ENCODE peak calls at places on chromosomes 4 and X, in four cellular contexts. One of them, this sample, is unnamed.

GRCh38 chr4:34422472-34422871 is 1821.8 kb downstream of the ARAP2 start:
- DNase-seq in mesendoderm: no peak
- DNase-seq in H1: no peak
- DNase-seq in H9: no peak
- DNase-seq in this sample: no peak

GRCh38 chr4:154593868-154594267 is 3.3 kb upstream of the FGA start:
- DNase-seq in H9: no peak
- DNase-seq in mesendoderm: no peak
- DNase-seq in H1: no peak
- DNase-seq in this sample: no peak

GRCh38 chr4:70721747-70722146 is at the start of gene RUFY3:
- DNase-seq in mesendoderm: no peak
- DNase-seq in H9: no peak
- DNase-seq in H1: no peak
- DNase-seq in this sample: peak; percentile 98

GRCh38 chr4:91830681-91831395 is 472.9 kb upstream of the GRID2 start:
- DNase-seq in mesendoderm: no peak
- DNase-seq in H1: no peak
- DNase-seq in H9: no peak
- DNase-seq in this sample: no peak

GRCh38 chrX:78548012-78548411 is 111.1 kb downstream of the RTL3 start:
- DNase-seq in mesendoderm: no peak
- DNase-seq in H9: no peak
- DNase-seq in H1: no peak
- DNase-seq in this sample: peak; percentile 26

GRCh38 chrX:17882680-17883079 is 21.6 kb upstream of the RAI2 start:
- DNase-seq in H9: no peak
- DNase-seq in H1: no peak
- DNase-seq in mesendoderm: no peak
- DNase-seq in this sample: no peak

GRCh38 chr4:113556382-113557134 is 205.0 kb downstream of the CAMK2D start:
- DNase-seq in H1: no peak
- DNase-seq in mesendoderm: no peak
- DNase-seq in H9: no peak
- DNase-seq in this sample: no peak

GRCh38 chr4:6546681-6547447 is 28.1 kb upstream of the MAN2B2 start:
- DNase-seq in mesendoderm: peak; percentile 79
- DNase-seq in H9: peak; percentile 67
- DNase-seq in H1: peak; percentile 39
- DNase-seq in this sample: peak; percentile 72

GRCh38 chr4:174918058-174918457 is at the start of gene ADAM29:
- DNase-seq in mesendoderm: no peak
- DNase-seq in H9: no peak
- DNase-seq in H1: no peak
- DNase-seq in this sample: no peak

GRCh38 chr4:154208424-154208823 is 283.2 kb downstream of the DCHS2 start:
- DNase-seq in H9: peak; percentile 89
- DNase-seq in mesendoderm: peak; percentile 71
- DNase-seq in H1: no peak
- DNase-seq in this sample: no peak

GRCh38 chr4:43456383-43456782 is 563.9 kb downstream of the GRXCR1 start:
- DNase-seq in H1: no peak
- DNase-seq in mesendoderm: no peak
- DNase-seq in H9: no peak
- DNase-seq in this sample: peak; percentile 81

GRCh38 chr4:74418063-74418670 is 26.8 kb upstream of the AREG start:
- DNase-seq in H9: no peak
- DNase-seq in H1: no peak
- DNase-seq in mesendoderm: no peak
- DNase-seq in this sample: peak; percentile 87

GRCh38 chrX:64151911-64152310 is 53.6 kb downstream of the AMER1 start:
- DNase-seq in mesendoderm: no peak
- DNase-seq in H9: no peak
- DNase-seq in H1: no peak
- DNase-seq in this sample: no peak

GRCh38 chrX:20952180-20952579 is 422.0 kb upstream of the CNKSR2 start:
- DNase-seq in mesendoderm: no peak
- DNase-seq in H9: no peak
- DNase-seq in H1: no peak
- DNase-seq in this sample: no peak

GRCh38 chr4:3364199-3364598 is 71.4 kb downstream of the RGS12 start:
- DNase-seq in H9: no peak
- DNase-seq in mesendoderm: no peak
- DNase-seq in H1: no peak
- DNase-seq in this sample: no peak

GRCh38 chr4:173357939-173358338 is 12.8 kb upstream of the SAP30 start:
- DNase-seq in mesendoderm: no peak
- DNase-seq in H1: no peak
- DNase-seq in H9: no peak
- DNase-seq in this sample: no peak

GRCh38 chr4:47930971-47931804 is 16.8 kb upstream of the NFXL1 start:
- DNase-seq in H1: no peak
- DNase-seq in mesendoderm: no peak
- DNase-seq in H9: no peak
- DNase-seq in this sample: peak; percentile 60

GRCh38 chrX:41759817-41760216 is 35.8 kb downstream of the GPR82 start:
- DNase-seq in H9: no peak
- DNase-seq in mesendoderm: peak; percentile 51
- DNase-seq in H1: no peak
- DNase-seq in this sample: peak; percentile 54

GRCh38 chr4:157713342-157713741 is 459.5 kb downstream of the GASK1B start:
- DNase-seq in H1: no peak
- DNase-seq in H9: no peak
- DNase-seq in mesendoderm: peak; percentile 8
- DNase-seq in this sample: no peak

GRCh38 chrX:46308106-46308505 is 237.1 kb downstream of the ZNF674 start:
- DNase-seq in H9: no peak
- DNase-seq in H1: no peak
- DNase-seq in mesendoderm: no peak
- DNase-seq in this sample: no peak

GRCh38 chr4:119314356-119314755 is 7.6 kb downstream of the FABP2 start:
- DNase-seq in mesendoderm: peak; percentile 66
- DNase-seq in H9: no peak
- DNase-seq in H1: no peak
- DNase-seq in this sample: peak; percentile 59

GRCh38 chr4:179116581-179116980 is 1674.3 kb upstream of the AGA start:
- DNase-seq in H9: no peak
- DNase-seq in H1: no peak
- DNase-seq in mesendoderm: no peak
- DNase-seq in this sample: no peak

GRCh38 chr4:102308032-102308799 is 37.1 kb downstream of the SLC39A8 start:
- DNase-seq in H9: no peak
- DNase-seq in mesendoderm: peak; percentile 33
- DNase-seq in H1: no peak
- DNase-seq in this sample: no peak

GRCh38 chr4:20883677-20884076 is 183.4 kb downstream of the PACRGL start:
- DNase-seq in H9: no peak
- DNase-seq in H1: no peak
- DNase-seq in mesendoderm: no peak
- DNase-seq in this sample: no peak

GRCh38 chr4:20882500-20882899 is 182.2 kb downstream of the PACRGL start:
- DNase-seq in mesendoderm: no peak
- DNase-seq in H9: no peak
- DNase-seq in H1: no peak
- DNase-seq in this sample: no peak

GRCh38 chr4:20878806-20879205 is 178.5 kb downstream of the PACRGL start:
- DNase-seq in H1: no peak
- DNase-seq in H9: no peak
- DNase-seq in mesendoderm: peak; percentile 3
- DNase-seq in this sample: no peak

GRCh38 chr4:20881658-20882057 is 181.4 kb downstream of the PACRGL start:
- DNase-seq in H1: no peak
- DNase-seq in mesendoderm: no peak
- DNase-seq in H9: no peak
- DNase-seq in this sample: no peak

DNA sequence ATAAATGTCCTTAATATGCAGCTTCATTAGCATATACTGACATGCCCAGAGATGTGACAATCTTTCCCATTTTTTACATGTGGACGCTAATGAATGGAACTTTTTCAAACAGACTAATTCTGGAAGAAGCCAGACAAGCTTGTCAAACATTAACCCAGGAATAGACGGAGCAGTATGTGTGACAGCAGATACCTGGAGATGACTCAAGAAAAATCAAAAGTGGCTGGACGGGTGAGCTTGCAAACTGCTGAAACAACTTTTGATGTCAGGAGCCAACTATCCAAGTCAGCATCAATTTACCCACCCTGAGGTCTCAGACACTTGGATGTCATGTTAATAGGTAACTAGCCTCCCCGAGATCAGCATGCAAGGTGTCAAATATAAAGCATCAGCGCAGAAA is 183.0 kb downstream of the PACRGL start:
- DNase-seq in mesendoderm: no peak
- DNase-seq in H1: no peak
- DNase-seq in H9: no peak
- DNase-seq in this sample: no peak
- H3K56ac ChIP-seq in mesendoderm: no peak overlapping the region
- H3K56ac ChIP-seq in H1: no peak overlapping the region
- H3K56ac ChIP-seq in H9: no peak overlapping the region
- H3K56ac ChIP-seq in this sample: no peak overlapping the region

DNA sequence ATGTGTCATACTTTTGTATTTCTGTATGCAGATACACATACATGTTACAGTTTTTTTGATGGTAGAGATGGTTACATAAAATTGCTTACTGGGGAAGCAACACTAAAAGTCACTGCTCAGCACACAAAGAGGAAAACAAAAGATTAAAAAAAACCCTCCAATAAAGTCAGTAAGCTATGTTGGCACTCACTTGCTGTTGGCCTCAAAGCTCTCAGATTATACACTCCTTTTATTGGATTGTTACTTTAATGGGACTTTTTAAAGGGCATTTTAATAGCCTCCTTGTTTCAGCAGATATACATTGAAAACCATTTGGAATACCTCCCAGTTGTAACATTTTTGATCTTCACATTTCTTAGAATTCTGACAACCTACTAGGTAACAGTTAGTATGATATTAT is 222.0 kb upstream of the HHIP start:
- DNase-seq in H1: no peak
- DNase-seq in H9: no peak
- DNase-seq in mesendoderm: no peak
- DNase-seq in this sample: no peak
- H3K56ac ChIP-seq in H1: no peak overlapping the region
- H3K56ac ChIP-seq in H9: no peak overlapping the region
- H3K56ac ChIP-seq in mesendoderm: no peak overlapping the region
- H3K56ac ChIP-seq in this sample: no peak overlapping the region

GRCh38 chr4:53014368-53014767 is 152.3 kb downstream of the RASL11B start:
- DNase-seq in H9: no peak
- DNase-seq in mesendoderm: no peak
- DNase-seq in H1: no peak
- DNase-seq in this sample: no peak

GRCh38 chr4:53013873-53014272 is 151.8 kb downstream of the RASL11B start:
- DNase-seq in H9: no peak
- DNase-seq in mesendoderm: no peak
- DNase-seq in H1: no peak
- DNase-seq in this sample: no peak

GRCh38 chr4:53016099-53016498 is 154.0 kb downstream of the RASL11B start:
- DNase-seq in mesendoderm: no peak
- DNase-seq in H9: no peak
- DNase-seq in H1: no peak
- DNase-seq in this sample: no peak

GRCh38 chr4:53015681-53016080 is 153.6 kb downstream of the RASL11B start:
- DNase-seq in mesendoderm: peak; percentile 53
- DNase-seq in H9: peak; percentile 37
- DNase-seq in H1: peak; percentile 3
- DNase-seq in this sample: peak; percentile 81

GRCh38 chr4:53014881-53015280 is 152.8 kb downstream of the RASL11B start:
- DNase-seq in H9: no peak
- DNase-seq in H1: no peak
- DNase-seq in mesendoderm: no peak
- DNase-seq in this sample: peak; percentile 66
- H3K56ac ChIP-seq in H9: no peak overlapping the region
- H3K56ac ChIP-seq in H1: no peak overlapping the region
- H3K56ac ChIP-seq in mesendoderm: no peak overlapping the region
- H3K56ac ChIP-seq in this sample: no peak overlapping the region

DNA sequence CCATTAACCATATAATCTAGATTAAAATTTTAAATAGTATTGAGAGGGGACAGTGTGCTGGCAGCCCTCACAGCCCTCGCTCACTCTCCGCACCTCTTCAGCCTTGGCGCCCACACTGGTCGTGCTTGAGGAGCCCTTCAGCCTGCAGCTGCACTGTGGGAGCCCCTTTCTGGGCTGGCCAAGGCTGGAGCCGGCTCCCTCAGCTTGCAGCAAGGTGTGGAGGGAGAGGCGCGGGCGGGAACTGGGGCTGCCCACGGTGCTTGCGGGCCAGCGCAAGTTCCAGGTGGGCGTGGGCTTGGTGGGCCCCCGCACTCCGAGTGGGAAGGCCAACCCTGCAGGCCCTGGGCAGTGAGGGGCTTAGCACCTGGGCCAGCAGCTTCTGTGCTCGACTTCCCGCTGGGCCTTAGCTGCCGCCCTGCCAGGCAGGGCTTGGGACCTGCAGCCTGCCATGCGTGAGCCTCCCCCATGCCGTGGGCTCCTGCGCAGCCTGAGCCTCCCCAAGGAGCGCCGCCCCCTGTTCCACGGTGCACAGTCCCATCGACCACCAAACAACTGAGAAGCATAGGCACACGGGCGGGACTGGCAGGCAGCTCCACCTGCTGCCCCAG is 32.8 kb upstream of the CFAP299 start:
- DNase-seq in H9: no peak
- DNase-seq in H1: no peak
- DNase-seq in mesendoderm: no peak
- DNase-seq in this sample: no peak
- H3K56ac ChIP-seq in H9: no peak overlapping the region
- H3K56ac ChIP-seq in H1: no peak overlapping the region
- H3K56ac ChIP-seq in mesendoderm: no peak overlapping the region
- H3K56ac ChIP-seq in this sample: no peak overlapping the region

DNA sequence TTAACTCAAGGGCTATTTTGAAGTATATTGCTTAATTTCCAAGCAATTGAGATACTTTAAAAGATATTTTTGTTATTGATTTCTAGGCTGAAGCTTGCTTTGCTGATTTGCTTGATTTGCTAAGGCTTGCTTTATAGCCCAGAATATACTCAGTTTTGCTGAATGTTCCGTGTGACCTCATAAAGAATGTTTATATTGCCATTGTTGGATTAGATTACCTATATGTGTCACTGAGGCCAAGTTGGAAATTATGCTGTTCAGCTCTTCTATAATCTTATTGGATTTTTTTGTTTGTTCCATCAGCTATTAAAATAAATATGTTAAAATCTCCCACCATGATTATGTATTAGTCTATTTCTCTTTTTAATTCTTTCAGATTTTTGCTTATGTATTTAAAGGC is 13.0 kb downstream of the TBC1D19 start:
- DNase-seq in H9: no peak
- DNase-seq in H1: no peak
- DNase-seq in mesendoderm: no peak
- DNase-seq in this sample: peak; percentile 17
- H3K56ac ChIP-seq in H9: no peak overlapping the region
- H3K56ac ChIP-seq in H1: no peak overlapping the region
- H3K56ac ChIP-seq in mesendoderm: no peak overlapping the region
- H3K56ac ChIP-seq in this sample: no peak overlapping the region